ENCODE peak calls at places on chromosomes 12 and 14, in five cellular contexts. X, S, N, M and P are unnamed samples.

GRCh38 chr14:73285979-73286378 is 48.7 kb downstream of the PAPLN start:
- DNase-seq in X (no peak), S (no peak), N (no peak), M (no peak), P (no peak)

GRCh38 chr14:75126679-75127473 is at the start of gene NEK9:
- DNase-seq in X (peak), S (peak), N (peak), M (peak), P (peak)

GRCh38 chr12:41919526-41920305 is 225.0 kb downstream of the GXYLT1 start:
- DNase-seq in X (no peak), S (no peak), N (no peak), M (no peak), P (peak)

GRCh38 chr12:91383106-91383505 is 200.5 kb upstream of the DCN start:
- DNase-seq in X (no peak), S (no peak), N (no peak), M (no peak), P (no peak)

GRCh38 chr14:21268612-21269251 is 510 bp downstream of the HNRNPC start:
- DNase-seq in X (peak), S (peak), N (no peak), M (peak), P (peak)

GRCh38 chr12:132279184-132279889 is 50.1 kb downstream of the GALNT9 start:
- DNase-seq in X (peak), S (no peak), N (no peak), M (peak), P (peak)

GRCh38 chr12:48815281-48816110 is 2.8 kb upstream of the CACNB3 start:
- DNase-seq in X (peak), S (peak), N (no peak), M (peak), P (peak)

GRCh38 chr14:40983604-40984003 is 623.1 kb upstream of the LRFN5 start:
- DNase-seq in X (no peak), S (no peak), N (no peak), M (no peak), P (no peak)

GRCh38 chr14:82642425-82642824 is 1108.8 kb upstream of the SEL1L start:
- DNase-seq in X (no peak), S (no peak), N (no peak), M (peak), P (peak)

GRCh38 chr12:82708507-82708906 is 21.8 kb downstream of the TMTC2 start:
- DNase-seq in X (no peak), S (no peak), N (no peak), M (no peak), P (peak)

GRCh38 chr12:124289634-124290600 is 5.0 kb upstream of the RFLNA start:
- DNase-seq in X (no peak), S (no peak), N (no peak), M (no peak), P (no peak)
- TF ChIP-seq REST in X (no peak), S (no peak), N (no peak), M (no peak), P (no peak)

GRCh38 chr14:60430276-60430675 is 55.6 kb downstream of the C14orf39 start:
- DNase-seq in X (no peak), S (no peak), N (no peak), M (no peak), P (no peak)
- TF ChIP-seq EZH2 in X (no peak), S (no peak), N (no peak), M (no peak), P (no peak)

GRCh38 chr14:36952702-36953101 is 219.7 kb downstream of the SLC25A21 start:
- DNase-seq in X (no peak), S (peak), N (no peak), M (no peak), P (no peak)
- TF ChIP-seq REST in X (no peak), S (no peak), N (no peak), M (no peak), P (no peak)

DNA sequence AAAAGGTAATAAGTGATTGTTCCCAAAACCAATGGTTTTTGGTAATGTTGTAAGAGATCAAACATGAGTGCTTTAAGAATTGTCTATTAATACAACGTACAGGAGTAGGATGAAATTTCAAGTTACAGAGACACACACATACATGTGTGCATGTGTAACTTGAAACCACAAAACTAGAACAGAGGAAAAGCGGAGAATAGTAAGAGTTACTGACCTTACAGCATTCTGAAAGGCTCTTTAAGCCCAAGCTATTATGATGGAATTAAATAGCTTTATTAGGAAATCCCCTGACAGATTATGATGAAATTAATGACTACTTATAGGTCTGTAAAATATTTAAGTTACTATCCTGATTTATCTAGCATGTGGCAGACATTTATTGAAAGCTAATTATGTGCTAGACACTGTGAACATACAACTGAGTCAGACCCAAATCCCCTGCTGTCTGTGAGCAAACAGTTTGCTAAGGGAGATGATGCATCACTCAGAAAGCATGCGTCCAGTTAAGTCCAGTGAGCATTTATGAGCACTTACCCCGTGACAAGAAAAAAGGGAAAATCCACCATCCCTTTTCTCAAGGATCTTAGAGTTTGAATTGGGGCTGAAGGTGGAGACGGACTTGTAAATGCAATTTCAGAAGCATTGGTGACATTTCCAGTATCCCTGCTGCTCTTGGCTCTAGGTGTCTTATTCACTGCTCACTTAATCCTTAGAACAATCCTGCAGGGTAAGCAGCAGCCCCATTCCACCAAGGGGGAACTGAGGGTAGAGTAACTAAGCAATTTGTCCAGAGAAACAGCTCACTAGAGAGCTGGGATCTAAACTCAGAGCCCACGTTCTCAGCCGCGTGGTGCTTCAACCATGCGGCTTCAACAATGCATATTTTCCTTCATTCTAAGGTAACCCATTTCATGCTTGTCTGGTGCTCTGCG is 117.4 kb downstream of the EML1 start:
- DNase-seq in X (peak), S (no peak), N (no peak), M (no peak), P (no peak)
- TF ChIP-seq EZH2 in X (no peak), S (no peak), N (no peak), M (no peak), P (no peak)

DNA sequence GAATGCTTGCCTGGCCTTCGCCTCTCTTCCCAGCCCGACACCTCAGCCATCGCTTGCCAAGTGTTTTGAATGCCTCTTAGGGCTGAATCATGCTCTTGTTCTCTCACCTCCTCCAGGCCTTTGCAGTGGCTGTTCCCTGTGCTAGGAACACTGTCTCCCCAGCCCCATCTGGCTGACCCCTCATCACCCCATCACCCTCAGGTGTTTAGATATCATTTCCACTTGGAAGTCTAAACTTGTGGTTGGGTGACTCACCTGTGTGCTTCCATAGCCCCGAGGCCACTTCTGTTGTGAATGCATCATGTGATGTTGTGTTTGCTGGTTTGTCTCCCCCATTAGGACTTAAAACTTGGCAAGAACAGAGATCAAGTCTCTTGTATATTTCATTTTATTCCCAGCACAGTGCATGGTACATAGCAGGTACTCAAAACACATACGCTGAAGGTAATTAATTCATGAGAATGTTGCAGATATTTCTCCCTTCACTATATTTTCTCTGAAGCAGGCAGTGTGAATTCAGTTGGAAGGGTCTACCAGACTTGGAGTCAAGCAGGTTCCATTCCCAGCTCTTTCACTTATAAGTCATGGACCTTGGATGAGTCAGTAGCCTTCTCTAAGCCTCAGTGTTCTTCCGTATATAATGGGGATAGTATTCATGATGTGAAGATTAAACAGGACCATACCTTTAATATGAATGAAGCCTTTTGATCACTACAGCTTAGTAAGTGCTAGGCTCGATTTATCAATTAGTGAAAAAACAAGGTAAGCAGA is 67.8 kb downstream of the HRK start:
- DNase-seq in X (no peak), S (peak), N (no peak), M (no peak), P (no peak)
- TF ChIP-seq REST in X (no peak), S (no peak), N (no peak), M (no peak), P (no peak)

DNA sequence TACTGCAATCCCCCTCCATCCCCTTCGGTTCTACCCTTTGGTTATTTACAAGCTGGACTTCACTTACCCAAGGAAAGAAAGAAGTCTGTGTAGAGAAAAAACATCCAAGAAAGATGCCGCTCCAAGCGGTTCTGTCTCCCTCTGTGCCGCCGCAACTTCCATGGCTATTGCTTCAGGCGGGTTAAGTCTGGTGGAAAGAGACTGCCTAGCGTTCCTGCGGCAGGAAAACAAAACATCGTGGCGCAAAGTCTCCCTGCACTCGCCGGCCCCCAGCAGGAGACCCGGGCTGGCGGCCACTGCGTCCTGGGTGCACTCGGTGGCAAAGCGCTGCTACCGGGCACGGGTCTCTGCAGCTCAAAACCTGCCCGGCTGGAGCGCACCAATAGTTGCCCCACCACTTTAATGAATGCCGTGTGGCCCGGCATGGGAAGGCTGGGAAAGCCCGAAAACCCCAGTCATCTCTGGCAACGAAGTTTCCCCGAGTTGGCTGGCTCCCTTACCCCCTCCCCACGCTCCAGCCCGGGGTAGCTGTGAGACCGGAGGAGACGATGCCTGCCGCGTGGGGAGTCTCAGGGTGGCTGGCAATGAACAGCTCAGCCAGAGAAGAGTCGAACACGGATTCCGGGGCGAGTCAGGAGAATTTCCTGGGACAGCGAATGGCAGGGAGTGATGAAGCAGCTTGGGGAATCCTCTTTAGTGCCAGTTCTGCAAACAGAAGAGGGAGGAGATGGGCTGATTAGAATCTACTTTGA is 3.5 kb upstream of the KCNK10 start:
- DNase-seq in X (no peak), S (no peak), N (no peak), M (no peak), P (peak)
- TF ChIP-seq EZH2 in X (no peak), S (no peak), N (no peak), M (no peak), P (peak)

GRCh38 chr14:68099348-68100045 is 279.9 kb downstream of the RAD51B start:
- DNase-seq in X (no peak), S (no peak), N (no peak), M (no peak), P (no peak)
- TF ChIP-seq REST in X (no peak), S (no peak), N (no peak), M (no peak), P (no peak)